ENCODE peak calls at places on chromosomes 11 and 22, in six cellular contexts. P, T, O, B, E and U are unnamed samples. For H3K4me1 and H3K36me3, the result is how much of the 10 kb centered on the place peaks cover.

GRCh38 chr22:49936018-49936972 is 17.9 kb downstream of the CRELD2 start:
- DNase-seq in O (no peak), P (peak), E (peak), T (peak), B (peak), U (peak)

GRCh38 chr11:33957304-33957917 is 65.5 kb upstream of the LMO2 start:
- DNase-seq in E (no peak), P (no peak), T (no peak), B (no peak), O (no peak), U (no peak)

GRCh38 chr22:49583886-49584505 is 243.7 kb downstream of the BRD1 start:
- DNase-seq in T (no peak), O (no peak), E (no peak), B (no peak), P (no peak), U (no peak)

GRCh38 chr22:36084717-36085116 is 56.1 kb upstream of the RBFOX2 start:
- DNase-seq in P (no peak), E (no peak), O (no peak), T (no peak), B (no peak), U (no peak)

GRCh38 chr11:119905162-119905561 is 176.2 kb upstream of the NECTIN1 start:
- DNase-seq in T (no peak), E (no peak), P (no peak), O (no peak), B (no peak), U (no peak)

GRCh38 chr11:48029686-48030279 is 49.4 kb downstream of the PTPRJ start:
- DNase-seq in E (no peak), T (no peak), O (no peak), B (no peak), P (no peak), U (no peak)

GRCh38 chr22:50544078-50544745 is 1.5 kb upstream of the KLHDC7B start:
- DNase-seq in O (no peak), B (peak), P (peak), T (peak), E (peak), U (peak)

GRCh38 chr11:113436672-113437252 is 38.4 kb downstream of the DRD2 start:
- DNase-seq in T (no peak), B (no peak), E (no peak), O (no peak), P (no peak), U (no peak)

GRCh38 chr11:8649361-8649760 is 33.1 kb downstream of the TRIM66 start:
- DNase-seq in O (no peak), T (no peak), E (no peak), B (no peak), P (no peak), U (no peak)

GRCh38 chr11:128697645-128698174 is 3.8 kb downstream of the FLI1 start:
- DNase-seq in T (no peak), B (no peak), O (no peak), E (no peak), P (no peak), U (no peak)

GRCh38 chr11:58629857-58630256 is 7.4 kb downstream of the CNTF start:
- DNase-seq in T (no peak), E (peak), P (no peak), O (peak), B (peak), U (peak)

GRCh38 chr11:22624742-22625447 is 728 bp downstream of the FANCF start:
- DNase-seq in E (peak), B (peak), P (peak), O (no peak), T (no peak), U (peak)

GRCh38 chr11:46658259-46658658 is 40.9 kb downstream of the ATG13 start:
- DNase-seq in P (no peak), B (no peak), E (no peak), T (no peak), O (no peak), U (no peak)

GRCh38 chr11:60941371-60942119 is 10.4 kb downstream of the SLC15A3 start:
- DNase-seq in P (no peak), O (no peak), B (no peak), T (no peak), E (no peak), U (no peak)

GRCh38 chr22:41288245-41288946 is 2.4 kb upstream of the RANGAP1 start:
- DNase-seq in T (no peak), P (no peak), E (peak), B (no peak), O (no peak), U (no peak)

GRCh38 chr11:2462092-2462985 is 17.5 kb downstream of the KCNQ1 start:
- DNase-seq in O (no peak), P (no peak), E (no peak), B (no peak), T (no peak), U (no peak)

GRCh38 chr22:19723990-19724827 is 870 bp downstream of the GP1BB start:
- DNase-seq in T (no peak), B (peak), P (no peak), O (no peak), E (peak), U (no peak)

GRCh38 chr22:47029244-47030001 is 267.0 kb downstream of the TBC1D22A start:
- DNase-seq in T (no peak), E (no peak), P (no peak), O (no peak), B (no peak), U (no peak)

GRCh38 chr11:72493426-72494108 is 59.2 kb upstream of the CLPB start:
- DNase-seq in P (no peak), T (no peak), O (no peak), B (no peak), E (peak), U (no peak)

GRCh38 chr11:77100166-77101042 is 2.2 kb upstream of the OMP start:
- DNase-seq in B (no peak), P (no peak), O (no peak), E (no peak), T (no peak), U (no peak)

GRCh38 chr11:126140932-126141291 is 70.5 kb downstream of the RPUSD4 start:
- DNase-seq in P (no peak), O (no peak), T (no peak), E (no peak), B (no peak), U (no peak)

DNA sequence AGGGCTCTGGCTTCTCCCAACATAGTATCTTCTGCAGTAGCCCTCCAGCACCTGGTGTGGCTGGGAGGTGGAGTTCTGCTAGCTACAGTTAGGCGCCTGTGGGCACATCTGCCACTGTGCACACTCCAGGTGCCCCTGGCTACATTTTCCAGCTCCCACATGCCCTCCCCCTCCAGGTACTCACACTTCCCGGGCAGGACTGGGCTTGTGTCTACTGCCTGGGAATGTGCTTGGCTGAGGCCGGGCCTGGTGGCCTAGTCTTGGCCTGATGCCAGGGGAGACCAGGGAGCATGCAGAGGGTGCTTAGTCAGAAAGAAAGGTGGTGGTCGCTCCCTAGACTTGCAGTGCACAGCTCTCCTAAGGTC is 15.9 kb downstream of the PHLDB1 start:
- DNase-seq in B (no peak), O (no peak), P (no peak), T (no peak), E (no peak), U (no peak)
- H3K4me3 ChIP-seq in B (no peak), O (no peak), P (no peak), T (no peak), E (no peak), U (no peak)

GRCh38 chr22:30310881-30311771 is 15.6 kb downstream of the TBC1D10A start:
- DNase-seq in B (no peak), T (no peak), E (no peak), P (no peak), O (no peak), U (peak)
- H3K4me1 ChIP-seq in B (half or more), T (half or more), E (under half), P (half or more), O (under half), U (half or more)

GRCh38 chr11:19181673-19182261 is 20.0 kb downstream of the CSRP3 start:
- DNase-seq in P (no peak), T (no peak), B (no peak), O (no peak), E (no peak), U (no peak)
- H3K36me3 ChIP-seq in P (under half), T (under half), B (under half), O (under half), E (under half), U (under half)

GRCh38 chr11:68684385-68685356 is at the start of gene GAL:
- DNase-seq in E (peak), T (no peak), P (no peak), O (no peak), B (no peak), U (no peak)
- H3K4me3 ChIP-seq in E (peak), T (no peak), P (peak), O (peak), B (no peak), U (no peak)

GRCh38 chr22:28025333-28025732 is 106.3 kb upstream of the PITPNB start:
- DNase-seq in P (no peak), O (no peak), E (no peak), T (no peak), B (no peak), U (no peak)
- H3K4me1 ChIP-seq in P (under half), O (under half), E (under half), T (under half), B (under half), U (under half)